ENCODE peak calls at places on chromosome 11, in five cellular contexts. N is HEK293T, Q is retina, H is neural crest cell, Z is NCI-H69. R is an unnamed sample.

GRCh38 chr11:111086058-111086457 is 159.5 kb upstream of the POU2AF2 start:
- DNase-seq in H (no peak), Z (peak; percentile 95), Q (no peak), N (no peak), R (no peak)

GRCh38 chr11:67656278-67656922 is 5.9 kb upstream of the ACY3 start:
- DNase-seq in N (no peak), H (no peak), Q (no peak), Z (no peak), R (no peak)

GRCh38 chr11:117831661-117832415 is 7.3 kb upstream of the FXYD2 start:
- DNase-seq in H (no peak), Q (no peak), Z (no peak), N (no peak), R (no peak)

GRCh38 chr11:84398017-84398626 is 1112.0 kb upstream of the CCDC90B start:
- DNase-seq in Q (no peak), N (peak; percentile 6), Z (peak; percentile 43), H (no peak), R (peak; percentile 8)

GRCh38 chr11:116994195-116994594 is 104.0 kb downstream of the SIK3 start:
- DNase-seq in Q (peak; percentile 14), Z (no peak), H (no peak), N (no peak), R (no peak)

GRCh38 chr11:839280-839623 is 3.1 kb downstream of the POLR2L start:
- DNase-seq in N (no peak), Q (no peak), H (no peak), Z (no peak), R (no peak)

GRCh38 chr11:19666951-19667350 is 45.7 kb upstream of the NAV2 start:
- DNase-seq in Q (no peak), N (no peak), H (no peak), Z (peak; percentile 33), R (no peak)

GRCh38 chr11:64760759-64761417 is 1.1 kb upstream of the PYGM start:
- DNase-seq in Q (no peak), H (no peak), N (no peak), Z (no peak), R (no peak)

GRCh38 chr11:73356979-73357739 is 19.0 kb upstream of the RELT start:
- DNase-seq in H (no peak), N (no peak), Q (peak; percentile 77), Z (no peak), R (no peak)

GRCh38 chr11:63841554-63841953 is 2.6 kb downstream of the MARK2 start:
- DNase-seq in N (no peak), Z (peak; percentile 69), Q (peak; percentile 21), H (no peak), R (no peak)

GRCh38 chr11:82771781-82772180 is 38.1 kb upstream of the FAM181B start:
- DNase-seq in N (no peak), H (no peak), Z (no peak), Q (no peak), R (no peak)

GRCh38 chr11:93196816-93197382 is 892 bp downstream of the SLC36A4 start:
- DNase-seq in H (no peak), Z (no peak), N (peak; percentile 10), Q (peak; percentile 17), R (no peak)

GRCh38 chr11:16924826-16925494 is 89.3 kb downstream of the PLEKHA7 start:
- DNase-seq in Q (peak; percentile 82), Z (peak; percentile 86), N (peak; percentile 49), H (peak; percentile 11), R (peak; percentile 17)